ENCODE peak calls at places on chromosomes 12 and 14, in seven cellular contexts. W is body of pancreas, F is breast epithelium, J is tibial nerve, O is stomach, Q is IMR-90, K is A549. G is an unnamed sample.

GRCh38 chr12:117685115-117685926 is 283.5 kb downstream of the KSR2 start:
- DNase-seq in W (peak), F (no peak), J (peak), O (no peak), Q (no peak), K (peak), G (no peak)

GRCh38 chr14:78595797-78596196 is 425.6 kb downstream of the NRXN3 start:
- DNase-seq in W (no peak), F (no peak), J (no peak), O (no peak), Q (no peak), K (no peak), G (no peak)

GRCh38 chr14:106308839-106309389 is 782.5 kb downstream of the TMEM121 start:
- DNase-seq in W (peak), F (no peak), J (no peak), O (peak), Q (no peak), K (no peak), G (no peak)

GRCh38 chr12:107365703-107366102 is 272.4 kb upstream of the CRY1 start:
- DNase-seq in W (no peak), F (no peak), J (no peak), O (no peak), Q (no peak), K (no peak), G (no peak)

GRCh38 chr12:116393859-116394650 is 116.6 kb upstream of the MED13L start:
- DNase-seq in W (no peak), F (no peak), J (no peak), O (no peak), Q (no peak), K (no peak), G (no peak)

GRCh38 chr12:110853856-110854255 is 7.1 kb downstream of the CCDC63 start:
- DNase-seq in W (no peak), F (no peak), J (no peak), O (no peak), Q (no peak), K (no peak), G (no peak)

GRCh38 chr12:50937653-50938052 is 14.7 kb upstream of the HIGD1C start:
- DNase-seq in W (no peak), F (no peak), J (no peak), O (no peak), Q (no peak), K (no peak), G (no peak)

GRCh38 chr14:100078216-100078780 is 13.1 kb downstream of the EVL start:
- DNase-seq in W (no peak), F (no peak), J (no peak), O (no peak), Q (no peak), K (no peak), G (no peak)

GRCh38 chr12:80419660-80420059 is 24.4 kb upstream of the PTPRQ start:
- DNase-seq in W (no peak), F (no peak), J (no peak), O (no peak), Q (peak), K (no peak), G (no peak)

GRCh38 chr12:93237235-93237915 is 140.3 kb upstream of the NUDT4 start:
- DNase-seq in W (no peak), F (no peak), J (no peak), O (no peak), Q (no peak), K (no peak), G (no peak)

GRCh38 chr12:57093412-57094193 is 4.7 kb downstream of the NAB2 start:
- DNase-seq in W (peak), F (no peak), J (peak), O (peak), Q (peak), K (peak), G (peak)

GRCh38 chr12:32265461-32265860 is 133.9 kb upstream of the FGD4 start:
- DNase-seq in W (no peak), F (no peak), J (no peak), O (no peak), Q (no peak), K (no peak), G (no peak)

GRCh38 chr14:67668559-67668958 is 5.9 kb downstream of the VTI1B start:
- DNase-seq in W (no peak), F (no peak), J (no peak), O (no peak), Q (no peak), K (no peak), G (no peak)

GRCh38 chr12:47219243-47219642 is 139.5 kb upstream of the AMIGO2 start:
- DNase-seq in W (peak), F (no peak), J (no peak), O (no peak), Q (peak), K (peak), G (no peak)

GRCh38 chr14:104223810-104224515 is 85.6 kb downstream of the KIF26A start:
- DNase-seq in W (no peak), F (no peak), J (no peak), O (no peak), Q (no peak), K (no peak), G (no peak)

GRCh38 chr14:20627337-20628032 is 14.0 kb downstream of the OR6S1 start:
- DNase-seq in W (no peak), F (no peak), J (no peak), O (no peak), Q (no peak), K (no peak), G (no peak)

GRCh38 chr12:54276368-54276767 is 3.6 kb downstream of the CBX5 start:
- DNase-seq in W (no peak), F (no peak), J (no peak), O (no peak), Q (no peak), K (no peak), G (no peak)

GRCh38 chr12:54280401-54281260 is at the start of gene HNRNPA1:
- DNase-seq in W (peak), F (peak), J (peak), O (peak), Q (peak), K (peak), G (peak)

GRCh38 chr12:54279632-54280400 is at the start of gene CBX5:
- DNase-seq in W (peak), F (peak), J (peak), O (peak), Q (peak), K (peak), G (peak)

GRCh38 chr12:54279227-54279631 is 693 bp downstream of the CBX5 start:
- DNase-seq in W (no peak), F (no peak), J (no peak), O (no peak), Q (no peak), K (no peak), G (no peak)

GRCh38 chr12:54277823-54278276 is 2.1 kb downstream of the CBX5 start:
- DNase-seq in W (no peak), F (no peak), J (no peak), O (no peak), Q (no peak), K (no peak), G (no peak)
- H3K4me3 ChIP-seq in W (no peak), F (no peak), J (no peak), O (no peak), Q (peak), K (peak), G (no peak)

DNA sequence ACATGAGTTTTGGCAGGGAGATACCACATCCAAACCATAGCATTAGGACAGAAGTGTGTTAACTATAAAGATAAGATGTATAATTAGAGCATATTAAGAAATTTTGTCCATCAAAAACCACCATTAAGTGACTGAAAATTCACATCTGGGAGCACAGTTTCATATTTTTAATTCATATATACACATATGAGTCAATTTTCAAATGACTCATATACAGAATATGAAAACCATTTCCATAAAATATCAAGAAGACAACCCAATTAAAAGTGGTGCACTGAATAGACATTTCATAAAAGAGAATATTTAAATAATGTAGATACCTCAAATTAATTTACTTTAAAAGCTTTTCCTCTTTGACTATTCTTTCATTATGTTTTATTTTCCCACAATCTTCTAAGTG is 25.3 kb downstream of the MUCL1 start:
- DNase-seq in W (no peak), F (no peak), J (no peak), O (no peak), Q (no peak), K (no peak), G (no peak)
- H3K27ac ChIP-seq in W (no peak), F (no peak), J (no peak), O (no peak), Q (no peak), K (no peak), G (no peak)

GRCh38 chr12:68815928-68816800 is 8.2 kb downstream of the MDM2 start:
- DNase-seq in W (no peak), F (no peak), J (no peak), O (no peak), Q (no peak), K (no peak), G (no peak)
- TF ChIP-seq POLR2A in W (no peak), F (no peak), J (no peak), O (no peak), Q (no peak), K (no peak), G (no peak)

DNA sequence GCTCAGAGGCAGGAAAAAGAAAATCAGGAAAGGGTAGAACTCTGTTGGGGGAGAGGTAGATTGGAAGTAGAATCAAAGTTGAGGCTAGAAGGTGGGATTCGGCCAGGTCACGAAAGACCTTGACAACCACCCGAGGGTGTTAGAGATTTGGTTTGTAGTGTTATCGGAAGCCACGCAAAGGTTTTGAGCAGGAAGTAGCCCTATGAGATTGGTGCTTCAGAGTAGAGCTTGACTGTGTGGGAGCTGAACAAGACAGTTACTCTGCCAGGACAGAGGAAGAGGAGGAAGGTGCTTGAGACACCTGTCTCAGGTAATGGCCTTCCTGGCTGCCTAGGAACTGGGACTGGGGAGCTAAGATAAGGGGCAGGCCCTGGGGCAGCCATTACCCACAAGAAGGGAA is 73.4 kb downstream of the RIN3 start:
- DNase-seq in W (no peak), F (no peak), J (no peak), O (no peak), Q (no peak), K (no peak), G (no peak)
- H3K4me3 ChIP-seq in W (no peak), F (no peak), J (no peak), O (no peak), Q (no peak), K (no peak), G (no peak)

GRCh38 chr14:65279510-65279909 is 133.0 kb upstream of the FUT8 start:
- DNase-seq in W (no peak), F (no peak), J (no peak), O (no peak), Q (no peak), K (no peak), G (no peak)

GRCh38 chr14:65277027-65277426 is 135.5 kb upstream of the FUT8 start:
- DNase-seq in W (no peak), F (no peak), J (no peak), O (no peak), Q (peak), K (no peak), G (no peak)

GRCh38 chr14:65278589-65278988 is 133.9 kb upstream of the FUT8 start:
- DNase-seq in W (no peak), F (no peak), J (no peak), O (no peak), Q (no peak), K (no peak), G (no peak)

GRCh38 chr14:65279958-65280357 is 132.6 kb upstream of the FUT8 start:
- DNase-seq in W (no peak), F (no peak), J (no peak), O (no peak), Q (no peak), K (no peak), G (no peak)

GRCh38 chr14:65277580-65278270 is 134.8 kb upstream of the FUT8 start:
- DNase-seq in W (no peak), F (no peak), J (no peak), O (no peak), Q (no peak), K (no peak), G (no peak)
- H3K27ac ChIP-seq in W (no peak), F (no peak), J (peak), O (no peak), Q (no peak), K (no peak), G (no peak)

DNA sequence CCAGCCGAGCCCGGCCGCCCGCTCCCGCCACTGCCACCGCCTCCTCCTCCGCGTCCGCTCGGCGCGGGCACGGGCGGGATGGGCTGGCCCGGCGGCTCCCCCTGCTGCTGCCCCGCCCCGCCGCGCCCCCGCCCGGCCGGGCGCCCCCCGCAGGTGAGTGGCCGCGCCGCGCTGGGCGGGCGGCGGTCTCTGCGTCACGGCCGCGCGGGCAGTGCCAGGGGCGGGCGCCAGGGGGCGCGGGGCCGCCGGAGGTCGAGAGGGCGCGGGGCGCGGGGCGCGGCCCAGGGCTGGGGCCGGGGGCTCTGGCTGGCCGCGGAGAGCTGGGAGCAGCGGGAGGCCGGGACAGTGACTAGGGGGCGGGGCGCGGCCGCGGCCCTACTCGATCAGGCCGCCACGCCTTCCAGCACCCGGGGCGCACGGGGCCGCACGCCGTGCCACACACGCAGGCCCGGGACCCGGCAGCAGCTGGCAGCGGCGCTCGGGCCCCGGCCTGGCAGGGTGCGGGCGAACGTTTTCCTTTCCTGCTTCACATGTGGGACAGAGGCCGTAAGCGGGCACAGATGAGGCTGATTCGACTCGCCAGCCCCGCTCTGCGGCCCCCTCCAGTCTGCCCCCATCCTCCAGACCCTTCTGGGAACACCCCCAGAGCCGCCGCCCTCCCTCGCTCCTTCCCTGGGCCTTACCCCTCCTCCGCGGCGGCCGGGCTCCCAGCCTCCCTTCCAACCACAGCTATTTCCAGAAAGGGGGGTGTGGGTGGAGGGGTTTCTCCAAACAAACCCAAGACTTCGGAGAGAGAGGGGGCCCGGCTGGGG is 2.4 kb upstream of the TNS2 start:
- DNase-seq in W (peak), F (peak), J (peak), O (peak), Q (peak), K (peak), G (peak)
- TF ChIP-seq POLR2A in W (peak), F (no peak), J (peak), O (no peak), Q (no peak), K (peak), G (peak)

GRCh38 chr14:51014625-51015024 is 70.3 kb upstream of the PYGL start:
- DNase-seq in W (no peak), F (no peak), J (no peak), O (no peak), Q (no peak), K (no peak), G (no peak)
- H3K4me3 ChIP-seq in W (no peak), F (no peak), J (no peak), O (no peak), Q (no peak), K (no peak), G (no peak)

G was measured in Peyer's patch.